ENCODE peak calls at places on chromosomes 16 and 17, in ten cellular contexts. P is naive thymus-derived CD8-positive, alpha-beta T cell; V is GM12865; D is stimulated activated CD4-positive, alpha-beta T cell treated with anti-CD3 and anti-CD28 coated beads, TNF-alpha, amount 100 ng/mL, for 4 hours; L is astrocyte of the spinal cord; N is endothelial cell; S is EL; B is stimulated activated CD8-positive, alpha-beta memory T cell treated with anti-CD3 and anti-CD28 coated beads, Interleukin-4, amount 100 ng/mL, for 24 hours; G is activated effector memory CD4-positive, alpha-beta T cell treated with Interleukin-2 at 50 U/mL for 16 hours; O is effector CD4-positive, alpha-beta T cell. R is an unnamed sample.

GRCh38 chr17:39531252-39531651 is 70.0 kb downstream of the CDK12 start:
- DNase-seq in P (no peak), V (no peak), D (no peak), L (no peak), N (no peak), S (no peak), B (no peak), G (no peak), O (no peak), R (no peak)

GRCh38 chr17:4499431-4500187 is 928 bp downstream of the SPNS2 start:
- DNase-seq in P (peak), V (no peak), D (no peak), L (no peak), N (peak), S (no peak), B (no peak), G (no peak), O (no peak), R (no peak)

GRCh38 chr17:68459030-68459376 is 1.7 kb upstream of the WIPI1 start:
- DNase-seq in P (no peak), V (peak), D (no peak), L (no peak), N (no peak), S (no peak), B (no peak), G (no peak), O (no peak), R (no peak)

GRCh38 chr16:24499193-24499814 is 40.1 kb upstream of the RBBP6 start:
- DNase-seq in P (no peak), V (peak), D (no peak), L (no peak), N (peak), S (peak), B (no peak), G (no peak), O (no peak), R (no peak)

GRCh38 chr16:81645303-81645702 is 133.8 kb upstream of the PLCG2 start:
- DNase-seq in P (no peak), V (no peak), D (no peak), L (peak), N (no peak), S (peak), B (no peak), G (no peak), O (no peak), R (no peak)

GRCh38 chr17:79350516-79350915 is 260.3 kb downstream of the RBFOX3 start:
- DNase-seq in P (no peak), V (no peak), D (no peak), L (no peak), N (no peak), S (no peak), B (no peak), G (no peak), O (no peak), R (no peak)

GRCh38 chr16:67291461-67291860 is 12.1 kb downstream of the PLEKHG4 start:
- DNase-seq in P (no peak), V (no peak), D (no peak), L (no peak), N (no peak), S (no peak), B (no peak), G (no peak), O (no peak), R (no peak)

GRCh38 chr17:55120651-55121050 is 144.1 kb upstream of the HLF start:
- DNase-seq in P (no peak), V (no peak), D (no peak), L (no peak), N (no peak), S (no peak), B (no peak), G (no peak), O (no peak), R (no peak)

GRCh38 chr16:78005881-78006280 is 16.5 kb upstream of the CLEC3A start:
- DNase-seq in P (no peak), V (peak), D (no peak), L (no peak), N (peak), S (peak), B (no peak), G (no peak), O (no peak), R (no peak)

GRCh38 chr16:81261049-81261648 is 22.7 kb downstream of the BCO1 start:
- DNase-seq in P (peak), V (peak), D (peak), L (no peak), N (peak), S (no peak), B (no peak), G (no peak), O (no peak), R (no peak)

GRCh38 chr16:85153656-85154091 is 41.4 kb upstream of the CIBAR2 start:
- DNase-seq in P (no peak), V (peak), D (no peak), L (no peak), N (no peak), S (no peak), B (no peak), G (no peak), O (no peak), R (no peak)

GRCh38 chr17:6041261-6041660 is 28.9 kb upstream of the WSCD1 start:
- DNase-seq in P (no peak), V (no peak), D (no peak), L (no peak), N (no peak), S (no peak), B (no peak), G (no peak), O (no peak), R (no peak)